ENCODE peak calls at places on chromosomes 6 and 20, in six cellular contexts. One of them, this sample, is unnamed.

GRCh38 chr6:4973972-4974885 is 29.6 kb downstream of the RPP40 start:
- DNase-seq in BE2C: no peak
- DNase-seq in lower lobe of right lung: no peak
- DNase-seq in right lobe of liver: no peak
- DNase-seq in SJCRH30: peak; percentile 69
- DNase-seq in esophagus squamous epithelium: no peak
- DNase-seq in this sample: no peak

GRCh38 chr20:47016068-47016664 is 121.5 kb downstream of the EYA2 start:
- DNase-seq in right lobe of liver: no peak
- DNase-seq in lower lobe of right lung: no peak
- DNase-seq in esophagus squamous epithelium: no peak
- DNase-seq in SJCRH30: no peak
- DNase-seq in BE2C: no peak
- DNase-seq in this sample: no peak

GRCh38 chr6:148761532-148761951 is 14.7 kb downstream of the UST start:
- DNase-seq in SJCRH30: no peak
- DNase-seq in lower lobe of right lung: peak; percentile 62
- DNase-seq in esophagus squamous epithelium: no peak
- DNase-seq in right lobe of liver: no peak
- DNase-seq in BE2C: no peak
- DNase-seq in this sample: no peak

GRCh38 chr20:11261533-11262000 is 587.8 kb upstream of the JAG1 start:
- DNase-seq in SJCRH30: no peak
- DNase-seq in esophagus squamous epithelium: no peak
- DNase-seq in BE2C: no peak
- DNase-seq in right lobe of liver: no peak
- DNase-seq in lower lobe of right lung: no peak
- DNase-seq in this sample: no peak

GRCh38 chr6:46053034-46053933 is 37.6 kb upstream of the CLIC5 start:
- DNase-seq in SJCRH30: no peak
- DNase-seq in BE2C: no peak
- DNase-seq in lower lobe of right lung: no peak
- DNase-seq in esophagus squamous epithelium: no peak
- DNase-seq in right lobe of liver: no peak
- DNase-seq in this sample: no peak

GRCh38 chr20:37394543-37395410 is 48.8 kb downstream of the SRC start:
- DNase-seq in right lobe of liver: no peak
- DNase-seq in esophagus squamous epithelium: no peak
- DNase-seq in BE2C: peak; percentile 65
- DNase-seq in SJCRH30: peak; percentile 49
- DNase-seq in lower lobe of right lung: peak; percentile 40
- DNase-seq in this sample: peak; percentile 99

GRCh38 chr6:110853754-110854477 is 20.7 kb upstream of the AMD1 start:
- DNase-seq in SJCRH30: no peak
- DNase-seq in esophagus squamous epithelium: no peak
- DNase-seq in lower lobe of right lung: no peak
- DNase-seq in BE2C: no peak
- DNase-seq in right lobe of liver: peak; percentile 9
- DNase-seq in this sample: no peak

GRCh38 chr6:32578962-32579361 is 10.7 kb downstream of the HLA-DRB1 start:
- DNase-seq in right lobe of liver: no peak
- DNase-seq in lower lobe of right lung: no peak
- DNase-seq in BE2C: no peak
- DNase-seq in esophagus squamous epithelium: no peak
- DNase-seq in SJCRH30: no peak
- DNase-seq in this sample: no peak

GRCh38 chr20:12531626-12532025 is 477.1 kb upstream of the SPTLC3 start:
- DNase-seq in SJCRH30: no peak
- DNase-seq in right lobe of liver: no peak
- DNase-seq in lower lobe of right lung: no peak
- DNase-seq in BE2C: no peak
- DNase-seq in esophagus squamous epithelium: no peak
- DNase-seq in this sample: no peak

GRCh38 chr6:17703256-17703694 is 3.5 kb downstream of the NUP153 start:
- DNase-seq in esophagus squamous epithelium: no peak
- DNase-seq in SJCRH30: no peak
- DNase-seq in right lobe of liver: peak; percentile 61
- DNase-seq in lower lobe of right lung: no peak
- DNase-seq in BE2C: peak; percentile 60
- DNase-seq in this sample: no peak

GRCh38 chr6:13527669-13528051 is 40.3 kb upstream of the GFOD1 start:
- DNase-seq in right lobe of liver: no peak
- DNase-seq in esophagus squamous epithelium: no peak
- DNase-seq in BE2C: no peak
- DNase-seq in SJCRH30: no peak
- DNase-seq in lower lobe of right lung: no peak
- DNase-seq in this sample: no peak

GRCh38 chr6:168161371-168161750 is 82.3 kb upstream of the FRMD1 start:
- DNase-seq in SJCRH30: no peak
- DNase-seq in BE2C: no peak
- DNase-seq in lower lobe of right lung: no peak
- DNase-seq in right lobe of liver: no peak
- DNase-seq in esophagus squamous epithelium: no peak
- DNase-seq in this sample: no peak

GRCh38 chr6:32668226-32668747 is 1.8 kb upstream of the HLA-DQB1 start:
- DNase-seq in lower lobe of right lung: peak; percentile 52
- DNase-seq in right lobe of liver: no peak
- DNase-seq in esophagus squamous epithelium: no peak
- DNase-seq in BE2C: no peak
- DNase-seq in SJCRH30: no peak
- DNase-seq in this sample: no peak

GRCh38 chr6:84688187-84688878 is 76.1 kb downstream of the TBX18 start:
- DNase-seq in right lobe of liver: no peak
- DNase-seq in lower lobe of right lung: no peak
- DNase-seq in BE2C: no peak
- DNase-seq in esophagus squamous epithelium: no peak
- DNase-seq in SJCRH30: no peak
- DNase-seq in this sample: no peak

GRCh38 chr6:10595731-10596664 is 74.8 kb downstream of the GCNT2 start:
- DNase-seq in right lobe of liver: no peak
- DNase-seq in esophagus squamous epithelium: no peak
- DNase-seq in BE2C: no peak
- DNase-seq in SJCRH30: no peak
- DNase-seq in lower lobe of right lung: no peak
- DNase-seq in this sample: no peak

GRCh38 chr6:142764306-142764705 is 180.7 kb downstream of the HIVEP2 start:
- DNase-seq in right lobe of liver: no peak
- DNase-seq in esophagus squamous epithelium: no peak
- DNase-seq in SJCRH30: no peak
- DNase-seq in BE2C: no peak
- DNase-seq in lower lobe of right lung: no peak
- DNase-seq in this sample: no peak

GRCh38 chr6:154751020-154751800 is 18.0 kb downstream of the SCAF8 start:
- DNase-seq in BE2C: no peak
- DNase-seq in esophagus squamous epithelium: no peak
- DNase-seq in lower lobe of right lung: no peak
- DNase-seq in right lobe of liver: no peak
- DNase-seq in SJCRH30: no peak
- DNase-seq in this sample: no peak

GRCh38 chr6:108914235-108915022 is 66.2 kb downstream of the ARMC2 start:
- DNase-seq in esophagus squamous epithelium: no peak
- DNase-seq in BE2C: peak; percentile 56
- DNase-seq in lower lobe of right lung: no peak
- DNase-seq in SJCRH30: peak; percentile 40
- DNase-seq in right lobe of liver: no peak
- DNase-seq in this sample: no peak

GRCh38 chr20:43862438-43862837 is 52.2 kb upstream of the TOX2 start:
- DNase-seq in SJCRH30: no peak
- DNase-seq in lower lobe of right lung: no peak
- DNase-seq in BE2C: no peak
- DNase-seq in right lobe of liver: no peak
- DNase-seq in esophagus squamous epithelium: no peak
- DNase-seq in this sample: no peak

GRCh38 chr6:136051140-136051775 is 198.9 kb downstream of the MTFR2 start:
- DNase-seq in SJCRH30: no peak
- DNase-seq in BE2C: no peak
- DNase-seq in esophagus squamous epithelium: no peak
- DNase-seq in lower lobe of right lung: no peak
- DNase-seq in right lobe of liver: no peak
- DNase-seq in this sample: no peak

GRCh38 chr20:38991814-38992593 is 29.9 kb downstream of the DHX35 start:
- DNase-seq in BE2C: no peak
- DNase-seq in esophagus squamous epithelium: no peak
- DNase-seq in SJCRH30: no peak
- DNase-seq in right lobe of liver: no peak
- DNase-seq in lower lobe of right lung: no peak
- DNase-seq in this sample: no peak

GRCh38 chr6:155380666-155381332 is 66.5 kb upstream of the TFB1M start:
- DNase-seq in right lobe of liver: no peak
- DNase-seq in BE2C: no peak
- DNase-seq in esophagus squamous epithelium: no peak
- DNase-seq in SJCRH30: no peak
- DNase-seq in lower lobe of right lung: no peak
- DNase-seq in this sample: no peak

GRCh38 chr20:62485062-62485700 is 9.4 kb upstream of the GATA5 start:
- DNase-seq in right lobe of liver: no peak
- DNase-seq in SJCRH30: no peak
- DNase-seq in esophagus squamous epithelium: no peak
- DNase-seq in lower lobe of right lung: no peak
- DNase-seq in BE2C: peak; percentile 62
- DNase-seq in this sample: no peak
- H3K4me1 ChIP-seq in right lobe of liver: no peaks in the 10 kb centered on the region
- H3K4me1 ChIP-seq in SJCRH30: peaks cover 9% of the 10 kb centered on the region
- H3K4me1 ChIP-seq in esophagus squamous epithelium: peaks cover 19% of the 10 kb centered on the region
- H3K4me1 ChIP-seq in lower lobe of right lung: peaks cover 23% of the 10 kb centered on the region
- H3K4me1 ChIP-seq in BE2C: peaks cover 15% of the 10 kb centered on the region
- H3K4me1 ChIP-seq in this sample: peaks cover 13% of the 10 kb centered on the region

GRCh38 chr6:24935753-24936152 is at the start of gene RIPOR2:
- DNase-seq in SJCRH30: no peak
- DNase-seq in right lobe of liver: no peak
- DNase-seq in esophagus squamous epithelium: peak; percentile 14
- DNase-seq in lower lobe of right lung: peak; percentile 80
- DNase-seq in BE2C: no peak
- DNase-seq in this sample: no peak

GRCh38 chr6:24932832-24933231 is 2.9 kb downstream of the RIPOR2 start:
- DNase-seq in right lobe of liver: no peak
- DNase-seq in BE2C: no peak
- DNase-seq in esophagus squamous epithelium: no peak
- DNase-seq in lower lobe of right lung: no peak
- DNase-seq in SJCRH30: no peak
- DNase-seq in this sample: no peak

GRCh38 chr6:24933266-24933665 is 2.5 kb downstream of the RIPOR2 start:
- DNase-seq in right lobe of liver: no peak
- DNase-seq in lower lobe of right lung: no peak
- DNase-seq in SJCRH30: no peak
- DNase-seq in esophagus squamous epithelium: no peak
- DNase-seq in BE2C: no peak
- DNase-seq in this sample: no peak

GRCh38 chr6:24935323-24935722 is 437 bp downstream of the RIPOR2 start:
- DNase-seq in right lobe of liver: no peak
- DNase-seq in BE2C: no peak
- DNase-seq in lower lobe of right lung: no peak
- DNase-seq in esophagus squamous epithelium: no peak
- DNase-seq in SJCRH30: no peak
- DNase-seq in this sample: no peak

DNA sequence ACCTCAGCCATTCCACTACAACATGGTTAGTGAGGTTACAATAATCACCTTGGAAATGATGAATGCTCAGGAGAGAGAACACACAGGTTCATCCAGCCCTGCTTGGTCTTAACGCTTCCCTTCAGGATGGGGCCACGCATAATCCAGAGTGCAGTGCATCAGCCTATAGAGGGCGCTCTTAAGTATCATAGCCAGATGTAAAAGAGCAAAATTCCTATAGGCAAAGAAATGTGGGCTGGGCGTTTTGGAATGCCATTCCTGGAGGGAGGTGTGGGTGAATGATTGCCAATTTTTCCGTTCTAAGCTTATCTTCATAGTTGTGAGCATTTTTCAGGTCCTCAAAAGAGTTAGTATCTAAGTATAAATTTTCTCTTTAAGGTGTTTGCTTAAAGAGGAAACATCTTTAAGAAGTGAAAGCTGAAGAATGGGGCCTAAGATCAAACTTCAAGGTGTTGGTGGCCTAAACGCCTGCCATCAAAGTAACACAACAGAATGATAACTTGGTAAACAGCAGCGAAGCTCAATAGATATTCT is 1.8 kb downstream of the RIPOR2 start:
- DNase-seq in lower lobe of right lung: no peak
- DNase-seq in BE2C: peak; percentile 16
- DNase-seq in esophagus squamous epithelium: no peak
- DNase-seq in SJCRH30: peak; percentile 16
- DNase-seq in right lobe of liver: no peak
- DNase-seq in this sample: no peak
- H3K4me1 ChIP-seq in lower lobe of right lung: peaks cover 37% of the 10 kb centered on the region
- H3K4me1 ChIP-seq in BE2C: peaks cover 8% of the 10 kb centered on the region
- H3K4me1 ChIP-seq in esophagus squamous epithelium: no peaks in the 10 kb centered on the region
- H3K4me1 ChIP-seq in SJCRH30: peaks cover 12% of the 10 kb centered on the region
- H3K4me1 ChIP-seq in right lobe of liver: no peaks in the 10 kb centered on the region
- H3K4me1 ChIP-seq in this sample: peaks cover 4% of the 10 kb centered on the region

GRCh38 chr6:138205437-138206094 is 12.7 kb downstream of the PBOV1 start:
- DNase-seq in lower lobe of right lung: no peak
- DNase-seq in right lobe of liver: no peak
- DNase-seq in BE2C: no peak
- DNase-seq in SJCRH30: no peak
- DNase-seq in esophagus squamous epithelium: no peak
- DNase-seq in this sample: no peak
- H3K4me1 ChIP-seq in lower lobe of right lung: no peaks in the 10 kb centered on the region
- H3K4me1 ChIP-seq in right lobe of liver: no peaks in the 10 kb centered on the region
- H3K4me1 ChIP-seq in BE2C: no peaks in the 10 kb centered on the region
- H3K4me1 ChIP-seq in SJCRH30: no peaks in the 10 kb centered on the region
- H3K4me1 ChIP-seq in esophagus squamous epithelium: no peaks in the 10 kb centered on the region
- H3K4me1 ChIP-seq in this sample: no peaks in the 10 kb centered on the region

GRCh38 chr6:163941471-163941980 is 527.0 kb downstream of the QKI start:
- DNase-seq in right lobe of liver: no peak
- DNase-seq in lower lobe of right lung: no peak
- DNase-seq in BE2C: no peak
- DNase-seq in SJCRH30: no peak
- DNase-seq in esophagus squamous epithelium: no peak
- DNase-seq in this sample: no peak

GRCh38 chr6:163944897-163945296 is 530.4 kb downstream of the QKI start:
- DNase-seq in SJCRH30: peak; percentile 89
- DNase-seq in right lobe of liver: no peak
- DNase-seq in esophagus squamous epithelium: no peak
- DNase-seq in lower lobe of right lung: no peak
- DNase-seq in BE2C: no peak
- DNase-seq in this sample: no peak

GRCh38 chr6:163940705-163941470 is 526.4 kb downstream of the QKI start:
- DNase-seq in esophagus squamous epithelium: no peak
- DNase-seq in right lobe of liver: no peak
- DNase-seq in SJCRH30: no peak
- DNase-seq in BE2C: no peak
- DNase-seq in lower lobe of right lung: no peak
- DNase-seq in this sample: no peak

GRCh38 chr6:163943647-163944395 is 529.3 kb downstream of the QKI start:
- DNase-seq in BE2C: no peak
- DNase-seq in esophagus squamous epithelium: no peak
- DNase-seq in lower lobe of right lung: no peak
- DNase-seq in right lobe of liver: peak; percentile 51
- DNase-seq in SJCRH30: peak; percentile 51
- DNase-seq in this sample: no peak

DNA sequence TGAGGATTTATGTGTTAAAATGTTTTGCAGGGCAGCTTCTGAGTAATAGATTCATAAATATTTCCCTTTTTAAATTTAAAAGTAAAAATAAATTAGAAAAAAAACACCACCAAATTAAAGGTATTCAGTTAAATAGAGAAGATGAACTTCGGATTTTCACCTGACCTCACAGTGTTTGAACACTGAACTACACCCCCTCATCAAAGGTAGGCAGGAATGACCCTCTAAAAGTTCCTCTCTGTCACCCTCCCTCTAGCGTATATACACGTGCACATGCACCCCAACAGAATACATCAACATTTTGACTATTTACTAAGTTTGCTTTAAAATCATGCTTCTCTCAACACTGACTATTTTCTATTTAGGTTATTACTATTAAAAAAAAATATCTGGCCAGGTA is 528.3 kb downstream of the QKI start:
- DNase-seq in esophagus squamous epithelium: no peak
- DNase-seq in BE2C: no peak
- DNase-seq in SJCRH30: no peak
- DNase-seq in right lobe of liver: no peak
- DNase-seq in lower lobe of right lung: no peak
- DNase-seq in this sample: no peak
- H3K4me1 ChIP-seq in esophagus squamous epithelium: peaks cover 17% of the 10 kb centered on the region
- H3K4me1 ChIP-seq in BE2C: no peaks in the 10 kb centered on the region
- H3K4me1 ChIP-seq in SJCRH30: peaks cover 36% of the 10 kb centered on the region
- H3K4me1 ChIP-seq in right lobe of liver: no peaks in the 10 kb centered on the region
- H3K4me1 ChIP-seq in lower lobe of right lung: no peaks in the 10 kb centered on the region
- H3K4me1 ChIP-seq in this sample: no peaks in the 10 kb centered on the region